ENCODE peak calls at places on chromosomes 1 and 21, in nine cellular contexts. R is NCI-H1105 treated with DMSO at 0.1 percent for 48 hours; W is COLO829; I is NCI-H69; J is caudate nucleus; H is NK-92 treated with Interleukin-12 subunit alpha and Interleukin-12 subunit beta, amount 100 ng/mL, for 24 hours; Y is activated T-cell treated with anti-CD3 and anti-CD28 coated beads, Interleukin-2, amount 50 U/mL, for 1 hour; M is kidney glomerular epithelial cell; N is ecto neural progenitor cell. L is an unnamed sample.

GRCh38 chr1:184494929-184495328 is 108.1 kb downstream of the C1orf21 start:
- DNase-seq in W (no peak), H (no peak), I (peak), Y (no peak), R (no peak), J (no peak), N (no peak), M (no peak), L (no peak)

GRCh38 chr1:169048043-169048442 is 58.4 kb upstream of the ATP1B1 start:
- DNase-seq in M (no peak), I (no peak), N (no peak), J (no peak), W (no peak), H (no peak), R (no peak), Y (no peak), L (no peak)

GRCh38 chr21:38289697-38290096 is 32.9 kb downstream of the KCNJ15 start:
- DNase-seq in J (no peak), R (no peak), M (peak), H (no peak), I (no peak), W (no peak), N (no peak), Y (no peak), L (no peak)

GRCh38 chr1:204076891-204077290 is 4.0 kb downstream of the SOX13 start:
- DNase-seq in N (no peak), H (no peak), W (no peak), I (no peak), Y (no peak), M (no peak), J (no peak), R (no peak), L (no peak)

GRCh38 chr1:22461100-22461499 is 9.4 kb downstream of the ZBTB40 start:
- DNase-seq in R (no peak), M (no peak), W (no peak), I (no peak), N (no peak), H (no peak), J (no peak), Y (no peak), L (no peak)

GRCh38 chr1:86388777-86389176 is 7.3 kb downstream of the ODF2L start:
- DNase-seq in M (no peak), R (no peak), H (no peak), J (no peak), Y (no peak), I (no peak), W (no peak), N (no peak), L (no peak)

GRCh38 chr1:167635233-167635648 is 5.2 kb downstream of the RCSD1 start:
- DNase-seq in I (peak), R (no peak), M (no peak), J (no peak), N (peak), W (no peak), H (no peak), Y (no peak), L (no peak)

GRCh38 chr1:46679789-46680573 is 8.3 kb downstream of the TEX38 start:
- DNase-seq in R (no peak), H (no peak), N (no peak), W (no peak), I (no peak), J (no peak), M (no peak), Y (no peak), L (no peak)

GRCh38 chr1:11817192-11817591 is 11.2 kb downstream of the CLCN6 start:
- DNase-seq in R (no peak), W (no peak), N (no peak), I (no peak), H (no peak), J (no peak), Y (no peak), M (no peak), L (no peak)

GRCh38 chr1:46436844-46437243 is 42.7 kb downstream of the FAAH start:
- DNase-seq in M (no peak), H (no peak), I (no peak), Y (no peak), W (no peak), J (no peak), N (no peak), R (no peak), L (no peak)

GRCh38 chr1:103447471-103447870 is 78.0 kb upstream of the RNPC3 start:
- DNase-seq in I (no peak), M (no peak), N (no peak), W (no peak), J (no peak), Y (no peak), H (no peak), R (no peak), L (no peak)

GRCh38 chr1:157112186-157112867 is 12.7 kb upstream of the ETV3L start:
- DNase-seq in J (peak), R (no peak), W (no peak), H (no peak), Y (no peak), I (no peak), M (no peak), N (no peak), L (no peak)

GRCh38 chr1:115112496-115113375 is 23.4 kb upstream of the TSPAN2 start:
- DNase-seq in R (peak), I (no peak), W (no peak), H (no peak), Y (peak), M (peak), J (no peak), N (peak), L (peak)

L was measured in stimulated activated CD8-positive, alpha-beta memory T cell treated with anti-CD3 and anti-CD28 coated beads, Interleukin-7, amount 100 ng/mL, for 1 hour.